ENCODE peak calls at places on chromosomes 13 and 19, in four cellular contexts. G, Z, U and P are unnamed samples. For H3K36me3, the result is how much of the 10 kb centered on the place peaks cover.

GRCh38 chr19:41373993-41374392 is 2.3 kb upstream of the TMEM91 start:
- DNase-seq in G (peak), Z (no peak), U (peak), P (no peak)

GRCh38 chr13:47250141-47250540 is 353.3 kb upstream of the HTR2A start:
- DNase-seq in G (no peak), Z (no peak), U (no peak), P (no peak)

GRCh38 chr13:48493076-48493765 is 39.7 kb downstream of the RCBTB2 start:
- DNase-seq in G (no peak), Z (no peak), U (no peak), P (no peak)

GRCh38 chr13:45446181-45446580 is 18.6 kb upstream of the COG3 start:
- DNase-seq in G (no peak), Z (no peak), U (no peak), P (no peak)

GRCh38 chr13:43664700-43665191 is 122.0 kb downstream of the ENOX1 start:
- DNase-seq in G (peak), Z (no peak), U (no peak), P (peak)

GRCh38 chr13:102726430-102726829 is 31.6 kb upstream of the METTL21C start:
- DNase-seq in G (no peak), Z (no peak), U (no peak), P (no peak)

GRCh38 chr13:73767191-73767741 is 366.9 kb downstream of the KLF12 start:
- DNase-seq in G (no peak), Z (no peak), U (no peak), P (no peak)

GRCh38 chr13:100244431-100244830 is 155.5 kb downstream of the PCCA start:
- DNase-seq in G (no peak), Z (no peak), U (no peak), P (no peak)

GRCh38 chr13:106367361-106367781 is 168.1 kb downstream of the EFNB2 start:
- DNase-seq in G (no peak), Z (no peak), U (no peak), P (no peak)

GRCh38 chr19:44685877-44686276 is 13.1 kb upstream of the CEACAM16 start:
- DNase-seq in G (no peak), Z (no peak), U (peak), P (no peak)

GRCh38 chr19:29612121-29612520 is 6.0 kb downstream of the POP4 start:
- DNase-seq in G (no peak), Z (no peak), U (no peak), P (no peak)

GRCh38 chr19:39074942-39075341 is 9.2 kb upstream of the ACP7 start:
- DNase-seq in G (no peak), Z (no peak), U (no peak), P (no peak)

GRCh38 chr13:26515721-26516120 is 41.8 kb upstream of the WASF3 start:
- DNase-seq in G (no peak), Z (no peak), U (no peak), P (no peak)

GRCh38 chr13:103356226-103356864 is 290.1 kb upstream of the SLC10A2 start:
- DNase-seq in G (no peak), Z (no peak), U (no peak), P (no peak)

GRCh38 chr19:45442927-45443461 is 19.3 kb upstream of the ERCC1 start:
- DNase-seq in G (peak), Z (peak), U (no peak), P (peak)

GRCh38 chr13:70432276-70432805 is 324.1 kb upstream of the KLHL1 start:
- DNase-seq in G (no peak), Z (no peak), U (no peak), P (no peak)

GRCh38 chr13:73945871-73946270 is 188.3 kb downstream of the KLF12 start:
- DNase-seq in G (peak), Z (no peak), U (no peak), P (no peak)

DNA sequence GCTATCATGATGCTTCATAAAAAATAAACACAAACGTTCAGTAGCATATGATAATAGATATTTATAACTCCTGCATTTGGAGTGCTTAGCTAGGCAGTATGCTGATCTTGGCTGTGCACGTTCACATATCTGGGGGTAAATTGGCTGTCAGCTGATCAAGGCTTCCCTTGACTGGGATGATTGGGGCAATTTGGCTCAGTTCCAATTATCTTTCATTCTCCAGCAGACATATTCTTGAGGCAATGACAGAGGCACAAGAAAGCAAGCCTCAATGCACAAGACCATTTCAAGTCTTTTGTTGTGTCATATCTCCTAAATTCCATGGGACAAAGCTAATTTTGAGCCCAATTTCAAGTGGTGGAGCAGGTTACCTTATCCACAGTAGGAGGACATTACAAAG is 142.0 kb downstream of the DLEU7 start:
- DNase-seq in G (no peak), Z (no peak), U (no peak), P (no peak)
- H3K36me3 ChIP-seq in G (under half), Z (under half), U (under half), P (under half)

GRCh38 chr19:37519890-37520289 is 13.2 kb downstream of the ZNF793 start:
- DNase-seq in G (no peak), Z (no peak), U (no peak), P (no peak)
- H3K36me3 ChIP-seq in G (under half), Z (under half), U (under half), P (under half)

GRCh38 chr19:7932276-7932929 is 6.5 kb upstream of the CTXN1 start:
- DNase-seq in G (no peak), Z (no peak), U (peak), P (no peak)

GRCh38 chr19:7933828-7934725 is 8.1 kb upstream of the CTXN1 start:
- DNase-seq in G (no peak), Z (no peak), U (peak), P (no peak)

GRCh38 chr19:7932930-7933300 is 7.0 kb upstream of the CTXN1 start:
- DNase-seq in G (no peak), Z (no peak), U (no peak), P (no peak)

GRCh38 chr19:7934766-7935165 is 8.7 kb downstream of the TIMM44 start:
- DNase-seq in G (no peak), Z (no peak), U (peak), P (no peak)

GRCh38 chr19:7933411-7933810 is 7.5 kb upstream of the CTXN1 start:
- DNase-seq in G (no peak), Z (no peak), U (no peak), P (no peak)
- H3K36me3 ChIP-seq in G (half or more), Z (under half), U (under half), P (under half)

GRCh38 chr13:110503979-110504499 is 57.5 kb downstream of the RAB20 start:
- DNase-seq in G (no peak), Z (no peak), U (no peak), P (no peak)
- H3K36me3 ChIP-seq in G (half or more), Z (under half), U (under half), P (under half)

GRCh38 chr19:49103331-49104085 is 10.7 kb upstream of the LIN7B start:
- DNase-seq in G (no peak), Z (no peak), U (no peak), P (no peak)

GRCh38 chr19:49102303-49102702 is 11.9 kb upstream of the LIN7B start:
- DNase-seq in G (no peak), Z (no peak), U (no peak), P (no peak)

GRCh38 chr19:49101160-49101559 is 13.0 kb upstream of the LIN7B start:
- DNase-seq in G (no peak), Z (no peak), U (no peak), P (no peak)

GRCh38 chr19:49106648-49107135 is 7.5 kb upstream of the LIN7B start:
- DNase-seq in G (peak), Z (peak), U (no peak), P (peak)

GRCh38 chr19:49104229-49104864 is 9.8 kb upstream of the LIN7B start:
- DNase-seq in G (peak), Z (no peak), U (no peak), P (no peak)
- H3K36me3 ChIP-seq in G (half or more), Z (under half), U (under half), P (under half)

GRCh38 chr19:2040647-2041435 is 10.2 kb downstream of the MKNK2 start:
- DNase-seq in G (no peak), Z (no peak), U (peak), P (no peak)

GRCh38 chr19:2041436-2041685 is 9.7 kb downstream of the MKNK2 start:
- DNase-seq in G (no peak), Z (no peak), U (no peak), P (no peak)

GRCh38 chr19:2039082-2039958 is 11.7 kb downstream of the MKNK2 start:
- DNase-seq in G (no peak), Z (no peak), U (peak), P (no peak)

GRCh38 chr19:2038284-2039081 is 12.6 kb downstream of the MKNK2 start:
- DNase-seq in G (no peak), Z (no peak), U (peak), P (no peak)

DNA sequence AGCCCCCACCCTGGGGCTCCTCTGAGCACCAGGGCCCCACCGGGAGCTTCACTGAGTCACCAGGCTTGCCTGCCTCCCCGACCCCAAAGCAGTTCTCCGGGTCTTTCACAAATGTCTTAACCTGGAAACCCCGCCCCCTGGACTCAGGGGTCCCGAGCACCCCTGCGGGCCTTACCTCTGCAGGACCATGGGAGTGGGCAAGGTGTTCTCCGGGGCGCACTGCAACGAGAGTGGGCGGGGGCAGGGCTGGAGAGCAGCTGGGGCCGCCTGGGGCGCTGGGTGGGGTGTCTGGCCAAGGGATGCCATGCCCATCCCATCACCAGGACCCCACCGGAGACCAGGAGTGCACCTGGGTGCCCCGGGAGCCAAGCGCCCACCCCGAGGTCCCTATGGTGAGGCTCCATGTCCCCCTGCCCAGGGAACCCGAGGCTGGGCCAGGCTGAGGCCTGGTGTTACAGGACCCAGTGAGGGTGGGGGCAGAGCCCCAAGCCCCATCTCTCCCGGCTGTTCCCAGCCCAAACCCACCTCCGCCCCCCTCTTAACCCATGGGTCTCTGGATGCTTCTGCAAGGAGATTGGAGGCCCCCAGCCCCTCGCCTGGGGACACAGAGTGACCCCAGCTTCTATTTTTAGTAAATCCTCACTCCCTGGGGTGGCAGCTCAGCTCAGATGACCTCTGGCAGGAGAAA is 10.9 kb downstream of the MKNK2 start:
- DNase-seq in G (no peak), Z (no peak), U (peak), P (no peak)
- H3K36me3 ChIP-seq in G (half or more), Z (under half), U (under half), P (under half)